ENCODE peak calls at places on chromosomes 1 and 21, in eight cellular contexts. H, V, B, C, S, U, K and L are unnamed samples.

GRCh38 chr1:24868016-24868875 is 61.8 kb downstream of the RUNX3 start:
- DNase-seq in H (no peak), B (no peak), U (no peak), S (no peak), C (no peak), V (no peak), K (no peak), L (peak)

GRCh38 chr21:28636988-28637691 is 355.5 kb downstream of the LTN1 start:
- DNase-seq in B (no peak), S (no peak), H (no peak), U (peak), C (no peak), K (no peak), V (peak), L (no peak)

GRCh38 chr1:226023735-226024134 is 24.6 kb upstream of the SDE2 start:
- DNase-seq in U (no peak), S (no peak), B (no peak), H (no peak), K (no peak), C (no peak), V (no peak), L (no peak)

GRCh38 chr1:21299007-21299406 is 8.7 kb upstream of the ECE1 start:
- DNase-seq in K (no peak), S (no peak), U (no peak), H (peak), B (no peak), C (no peak), V (no peak), L (no peak)

GRCh38 chr1:172745014-172745413 is 86.1 kb downstream of the FASLG start:
- DNase-seq in K (no peak), U (peak), H (peak), B (peak), C (peak), S (peak), V (peak), L (no peak)

GRCh38 chr1:225878282-225878681 is 3.9 kb downstream of the TMEM63A start:
- DNase-seq in B (no peak), V (no peak), H (no peak), U (no peak), S (no peak), K (no peak), C (no peak), L (no peak)

GRCh38 chr1:28195780-28196179 is 19.3 kb upstream of the PTAFR start:
- DNase-seq in C (no peak), S (no peak), B (no peak), K (no peak), V (no peak), U (no peak), H (no peak), L (no peak)

GRCh38 chr1:65881070-65881594 is 88.4 kb downstream of the PDE4B start:
- DNase-seq in K (no peak), B (no peak), S (no peak), U (no peak), V (no peak), H (no peak), C (no peak), L (no peak)

GRCh38 chr1:111191496-111191895 is 8.9 kb downstream of the DENND2D start:
- DNase-seq in H (no peak), U (no peak), B (no peak), K (no peak), C (no peak), V (peak), S (no peak), L (no peak)

GRCh38 chr1:56929492-56929891 is 36.3 kb downstream of the C8B start:
- DNase-seq in S (no peak), U (no peak), H (no peak), B (no peak), K (no peak), C (no peak), V (no peak), L (no peak)

GRCh38 chr1:229993060-229993459 is 74.0 kb upstream of the GALNT2 start:
- DNase-seq in C (no peak), H (no peak), K (no peak), V (no peak), U (no peak), B (no peak), S (peak), L (no peak)

GRCh38 chr21:45341261-45341660 is 53.6 kb upstream of the POFUT2 start:
- DNase-seq in B (no peak), S (no peak), V (no peak), U (no peak), H (no peak), C (no peak), K (no peak), L (no peak)

GRCh38 chr1:23177438-23178380 is 9.1 kb upstream of the LUZP1 start:
- DNase-seq in C (peak), H (peak), S (peak), U (peak), V (no peak), K (peak), B (no peak), L (peak)

GRCh38 chr1:164838786-164839185 is 279.8 kb downstream of the PBX1 start:
- DNase-seq in K (no peak), B (no peak), H (no peak), S (no peak), U (no peak), C (no peak), V (no peak), L (no peak)

GRCh38 chr1:111199881-111200801 is at the start of gene DENND2D:
- DNase-seq in K (no peak), C (no peak), U (no peak), V (no peak), S (no peak), H (peak), B (peak), L (peak)

GRCh38 chr1:17735791-17736190 is 19.3 kb upstream of the ACTL8 start:
- DNase-seq in S (no peak), U (no peak), H (no peak), K (no peak), V (no peak), B (no peak), C (no peak), L (no peak)

GRCh38 chr1:81832573-81832972 is 31.8 kb downstream of the ADGRL2 start:
- DNase-seq in S (no peak), H (no peak), K (no peak), B (no peak), U (no peak), C (no peak), V (peak), L (no peak)

GRCh38 chr1:61397915-61398314 is 315.6 kb downstream of the NFIA start:
- DNase-seq in U (no peak), V (peak), H (no peak), S (no peak), K (no peak), C (no peak), B (no peak), L (no peak)
- H3K27ac ChIP-seq in U (no peak), V (no peak), H (peak), S (no peak), K (no peak), C (no peak), B (no peak), L (no peak)

GRCh38 chr1:19443321-19443720 is 42.0 kb downstream of the CAPZB start:
- DNase-seq in S (no peak), C (no peak), K (peak), U (no peak), V (no peak), B (no peak), H (no peak), L (no peak)

GRCh38 chr1:19441048-19441447 is 44.3 kb downstream of the CAPZB start:
- DNase-seq in B (no peak), S (no peak), U (no peak), V (no peak), K (no peak), C (no peak), H (no peak), L (no peak)

GRCh38 chr1:19439464-19440171 is 45.7 kb downstream of the CAPZB start:
- DNase-seq in U (peak), K (no peak), V (no peak), B (no peak), H (no peak), C (peak), S (peak), L (no peak)

GRCh38 chr1:19444399-19445021 is 40.8 kb downstream of the CAPZB start:
- DNase-seq in V (no peak), K (no peak), H (no peak), B (no peak), S (no peak), U (no peak), C (no peak), L (no peak)

DNA sequence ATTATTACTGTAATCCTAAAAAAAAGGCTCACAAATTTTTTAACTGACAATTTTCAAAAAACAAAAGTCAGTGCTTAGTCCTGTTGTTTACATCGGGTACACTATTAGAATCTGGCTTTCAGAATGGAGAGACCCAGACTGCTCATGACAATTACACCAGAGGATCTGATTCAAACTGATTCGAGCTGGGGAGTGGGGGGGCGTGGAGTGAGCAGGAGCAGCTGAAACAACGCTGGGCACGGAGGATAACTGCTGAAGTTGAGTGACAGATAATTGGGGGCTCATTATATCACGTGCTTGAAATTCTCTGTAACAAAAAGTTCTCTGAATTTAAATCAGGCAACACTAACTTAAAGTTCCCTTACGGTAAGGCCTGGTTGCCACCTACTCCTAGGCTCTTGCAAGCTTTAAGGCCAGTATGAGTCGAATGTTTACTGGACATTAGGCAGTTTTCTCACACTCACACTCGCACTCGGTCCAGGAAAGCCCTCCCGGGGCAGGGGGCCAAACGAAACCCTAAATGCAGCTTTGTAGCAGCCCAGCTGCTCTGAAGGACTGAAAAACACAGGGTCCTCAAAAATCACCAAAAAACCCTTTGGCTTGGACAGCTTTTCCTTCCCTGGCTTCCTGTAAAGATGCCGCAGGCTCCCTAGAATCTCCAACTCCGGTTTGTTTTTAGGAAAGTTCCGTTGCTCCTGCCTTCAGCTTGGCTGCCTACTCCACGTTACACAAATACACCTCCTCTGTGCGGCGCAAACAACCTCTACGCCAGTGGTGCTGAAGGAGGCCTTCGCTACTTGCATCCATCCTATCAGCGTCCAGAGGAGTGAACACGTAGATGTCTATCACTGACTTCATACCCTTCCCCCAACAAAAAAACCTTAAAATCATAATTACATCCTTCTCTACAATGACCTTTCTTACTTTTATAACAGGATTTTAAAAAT is 42.9 kb downstream of the CAPZB start:
- DNase-seq in U (no peak), C (no peak), V (no peak), H (no peak), S (no peak), K (peak), B (no peak), L (no peak)
- H3K27ac ChIP-seq in U (no peak), C (no peak), V (peak), H (peak), S (no peak), K (peak), B (no peak), L (peak)

DNA sequence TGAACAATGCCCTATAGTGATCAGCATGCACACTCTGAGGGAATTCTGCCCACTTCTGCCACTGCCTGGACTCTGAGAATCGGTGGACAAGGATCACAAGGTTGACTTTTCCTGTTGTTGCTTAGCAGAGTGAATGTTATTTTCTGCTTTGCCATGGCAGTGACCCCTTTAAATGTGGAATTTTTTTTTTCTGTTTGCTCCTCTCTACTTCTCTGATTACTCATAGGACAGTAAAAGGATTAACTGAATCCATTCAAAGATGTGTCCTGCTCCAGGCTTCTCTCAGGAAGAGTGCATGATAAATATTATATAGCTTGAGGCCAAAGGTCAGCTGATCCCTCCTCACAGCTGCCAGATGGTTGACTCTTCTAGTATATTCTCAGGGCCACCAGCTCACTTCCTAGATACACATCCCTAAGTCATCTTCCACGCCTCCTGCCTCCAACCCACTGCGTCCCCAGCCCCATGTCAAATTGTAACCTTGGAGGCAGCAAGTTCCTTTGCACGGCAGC is 74.0 kb upstream of the RALGPS2 start:
- DNase-seq in S (no peak), V (no peak), U (no peak), C (no peak), H (peak), K (no peak), B (no peak), L (no peak)
- H3K27ac ChIP-seq in S (no peak), V (peak), U (peak), C (no peak), H (peak), K (no peak), B (no peak), L (no peak)

GRCh38 chr1:39984951-39985350 is 30.0 kb downstream of the MFSD2A start:
- DNase-seq in B (no peak), K (no peak), V (no peak), H (no peak), U (no peak), S (no peak), C (no peak), L (no peak)
- H3K27ac ChIP-seq in B (no peak), K (no peak), V (no peak), H (no peak), U (no peak), S (no peak), C (no peak), L (no peak)

GRCh38 chr21:43609501-43610340 is 49.6 kb downstream of the HSF2BP start:
- DNase-seq in C (peak), U (no peak), K (no peak), H (peak), S (no peak), B (no peak), V (no peak), L (no peak)
- H3K27ac ChIP-seq in C (no peak), U (no peak), K (no peak), H (peak), S (no peak), B (no peak), V (no peak), L (no peak)

GRCh38 chr1:192524223-192524622 is 51.4 kb upstream of the RGS1 start:
- DNase-seq in V (no peak), K (no peak), H (no peak), B (no peak), S (no peak), U (no peak), C (no peak), L (no peak)

GRCh38 chr1:192521734-192522133 is 53.8 kb upstream of the RGS1 start:
- DNase-seq in V (no peak), U (no peak), H (no peak), S (no peak), B (peak), K (no peak), C (no peak), L (no peak)

GRCh38 chr1:192518700-192519099 is 56.9 kb upstream of the RGS1 start:
- DNase-seq in S (no peak), H (no peak), B (no peak), V (no peak), K (no peak), C (no peak), U (no peak), L (no peak)

GRCh38 chr1:192527950-192528349 is 47.6 kb upstream of the RGS1 start:
- DNase-seq in V (no peak), S (no peak), H (no peak), B (no peak), K (no peak), C (no peak), U (peak), L (no peak)

GRCh38 chr1:192522673-192523072 is 52.9 kb upstream of the RGS1 start:
- DNase-seq in U (no peak), B (no peak), C (no peak), K (no peak), V (no peak), S (no peak), H (no peak), L (no peak)
- H3K27ac ChIP-seq in U (no peak), B (no peak), C (no peak), K (no peak), V (no peak), S (no peak), H (no peak), L (no peak)

GRCh38 chr1:153357853-153358690 is at the start of gene S100A9:
- DNase-seq in C (no peak), S (no peak), K (no peak), V (no peak), H (no peak), B (peak), U (no peak), L (no peak)
- H3K27ac ChIP-seq in C (no peak), S (no peak), K (no peak), V (no peak), H (no peak), B (peak), U (no peak), L (peak)